ENCODE peak calls at places on chromosomes 2 and 18, in six cellular contexts. I is mesendoderm, P is neuronal stem cell, G is IMR-90, K is mesenchymal stem cell, F is H1. S is an unnamed sample.

GRCh38 chr2:217399288-217399687 is 539.4 kb upstream of the TNP1 start:
- DNase-seq in I (no peak), K (no peak), G (peak; percentile 88), P (no peak), F (no peak), S (no peak)

GRCh38 chr2:114550895-114551793 is 108.7 kb downstream of the DPP10 start:
- DNase-seq in F (peak; percentile 66), G (peak; percentile 50), P (peak; percentile 52), K (peak; percentile 29), I (peak; percentile 77), S (peak; percentile 69)

GRCh38 chr18:75218524-75218923 is 7.9 kb downstream of the TSHZ1 start:
- DNase-seq in I (no peak), K (no peak), F (no peak), P (no peak), G (no peak), S (no peak)

GRCh38 chr2:202069189-202070050 is 3.6 kb upstream of the KIAA2012 start:
- DNase-seq in F (no peak), K (no peak), G (no peak), P (no peak), I (no peak), S (no peak)

GRCh38 chr2:208222351-208222750 is 32.5 kb downstream of the IDH1 start:
- DNase-seq in F (no peak), I (no peak), P (no peak), K (peak; percentile 1), G (peak; percentile 27), S (no peak)

GRCh38 chr2:234565201-234565600 is 68.3 kb upstream of the ARL4C start:
- DNase-seq in P (no peak), I (no peak), G (no peak), F (no peak), K (no peak), S (no peak)

GRCh38 chr2:98378901-98379300 is 32.6 kb downstream of the CNGA3 start:
- DNase-seq in F (peak; percentile 35), P (no peak), I (no peak), G (peak; percentile 16), K (peak; percentile 13), S (no peak)

GRCh38 chr2:156333951-156334495 is 1.5 kb upstream of the NR4A2 start:
- DNase-seq in F (peak; percentile 81), I (peak; percentile 84), P (peak; percentile 65), G (peak; percentile 58), K (no peak), S (peak; percentile 70)

GRCh38 chr2:26034597-26035067 is 748 bp downstream of the RAB10 start:
- DNase-seq in K (peak; percentile 57), F (no peak), G (peak; percentile 5), I (peak; percentile 44), P (no peak), S (no peak)

GRCh38 chr2:240424341-240425235 is 10.9 kb upstream of the GPC1 start:
- DNase-seq in G (no peak), I (no peak), K (no peak), P (no peak), F (no peak), S (peak; percentile 20)

GRCh38 chr2:112760149-112760548 is 4.3 kb downstream of the CKAP2L start:
- DNase-seq in G (no peak), K (no peak), F (no peak), I (no peak), P (no peak), S (no peak)

GRCh38 chr2:241957276-241957675 is 87.7 kb downstream of the RTP5 start:
- DNase-seq in P (no peak), G (no peak), I (no peak), F (no peak), K (no peak), S (no peak)

GRCh38 chr2:191222507-191222906 is 22.7 kb upstream of the MYO1B start:
- DNase-seq in P (no peak), K (peak; percentile 77), G (no peak), I (no peak), F (no peak), S (no peak)

GRCh38 chr2:152602750-152603149 is 114.5 kb downstream of the PRPF40A start:
- DNase-seq in K (no peak), G (no peak), F (no peak), I (no peak), P (no peak), S (no peak)

GRCh38 chr2:15315411-15315810 is 245.7 kb downstream of the NBAS start:
- DNase-seq in P (no peak), K (no peak), F (no peak), I (no peak), G (no peak), S (no peak)

GRCh38 chr2:15313657-15314056 is 247.5 kb downstream of the NBAS start:
- DNase-seq in I (no peak), K (peak; percentile 50), F (no peak), P (no peak), G (peak; percentile 71), S (no peak)

GRCh38 chr2:15307526-15307925 is 253.6 kb downstream of the NBAS start:
- DNase-seq in K (no peak), I (no peak), G (no peak), P (no peak), F (no peak), S (no peak)

GRCh38 chr2:15311926-15312325 is 249.2 kb downstream of the NBAS start:
- DNase-seq in K (no peak), F (no peak), G (no peak), I (no peak), P (no peak), S (no peak)

GRCh38 chr2:15311201-15311882 is 249.8 kb downstream of the NBAS start:
- DNase-seq in F (no peak), K (peak; percentile 18), P (no peak), I (peak; percentile 26), G (no peak), S (no peak)
- H3K4me1 ChIP-seq in F (no peaks in the 10 kb centered on the region), K (no peaks in the 10 kb centered on the region), P (peaks cover 2% of the 10 kb centered on the region), I (no peaks in the 10 kb centered on the region), G (no peaks in the 10 kb centered on the region), S (no peaks in the 10 kb centered on the region)

GRCh38 chr2:215874418-215874817 is 138.9 kb downstream of the MREG start:
- DNase-seq in G (peak; percentile 75), F (no peak), K (peak; percentile 55), P (no peak), I (no peak), S (no peak)

GRCh38 chr2:215879977-215880940 is 133.1 kb downstream of the MREG start:
- DNase-seq in F (no peak), G (peak; percentile 68), I (peak; percentile 25), P (no peak), K (peak; percentile 84), S (no peak)

GRCh38 chr2:215876937-215877238 is 136.5 kb downstream of the MREG start:
- DNase-seq in P (no peak), G (no peak), F (no peak), I (no peak), K (no peak), S (no peak)

GRCh38 chr2:215878476-215879063 is 134.8 kb downstream of the MREG start:
- DNase-seq in P (no peak), G (peak; percentile 55), I (peak; percentile 44), F (no peak), K (peak; percentile 42), S (no peak)

GRCh38 chr2:215876139-215876936 is 137.0 kb downstream of the MREG start:
- DNase-seq in G (no peak), K (no peak), I (no peak), P (no peak), F (no peak), S (no peak)
- H2BK15ac ChIP-seq in G (peak overlapping the region; percentile 52), K (no peak overlapping the region), I (no peak overlapping the region), P (no peak overlapping the region), F (no peak overlapping the region), S (no peak overlapping the region)

GRCh38 chr18:7749510-7749981 is 182.4 kb downstream of the PTPRM start:
- DNase-seq in F (no peak), K (peak; percentile 46), G (no peak), I (peak; percentile 50), P (no peak), S (no peak)

GRCh38 chr18:7749001-7749391 is 181.9 kb downstream of the PTPRM start:
- DNase-seq in F (no peak), G (no peak), P (no peak), I (no peak), K (no peak), S (no peak)

GRCh38 chr18:7750095-7750663 is 183.1 kb downstream of the PTPRM start:
- DNase-seq in K (no peak), I (no peak), P (no peak), G (no peak), F (no peak), S (no peak)

GRCh38 chr18:7748252-7749000 is 181.3 kb downstream of the PTPRM start:
- DNase-seq in F (no peak), P (no peak), K (no peak), I (no peak), G (no peak), S (no peak)

DNA sequence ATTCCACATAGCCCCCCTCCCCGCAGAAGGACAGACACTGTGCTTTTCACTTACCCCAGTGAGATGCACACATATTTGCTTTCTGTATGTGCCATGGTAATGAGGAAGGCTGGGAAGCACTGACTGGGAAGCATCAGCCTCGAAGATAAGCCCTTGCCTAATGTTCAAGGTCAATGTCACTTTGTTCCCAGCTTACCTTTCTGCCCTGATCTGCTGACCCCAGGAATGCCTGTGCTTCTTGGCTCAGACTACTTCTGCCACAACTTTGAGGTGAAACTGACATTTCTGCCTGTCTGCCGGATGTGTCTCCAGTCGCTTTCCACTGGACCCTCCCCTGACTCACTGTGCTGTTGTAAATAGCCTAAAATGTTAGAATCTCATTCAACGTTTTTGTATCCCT is 183.8 kb downstream of the PTPRM start:
- DNase-seq in F (no peak), I (no peak), G (no peak), P (no peak), K (no peak), S (no peak)
- H2BK5ac ChIP-seq in F (no peak overlapping the region), I (no peak overlapping the region), G (no peak overlapping the region), P (no peak overlapping the region), K (no peak overlapping the region), S (no peak overlapping the region)

GRCh38 chr2:210480764-210481163 is 4.2 kb upstream of the LANCL1 start:
- DNase-seq in F (no peak), I (no peak), G (no peak), P (no peak), K (no peak), S (no peak)
- H3K4me1 ChIP-seq in F (no peaks in the 10 kb centered on the region), I (no peaks in the 10 kb centered on the region), G (no peaks in the 10 kb centered on the region), P (peaks cover 2% of the 10 kb centered on the region), K (no peaks in the 10 kb centered on the region), S (no peaks in the 10 kb centered on the region)

DNA sequence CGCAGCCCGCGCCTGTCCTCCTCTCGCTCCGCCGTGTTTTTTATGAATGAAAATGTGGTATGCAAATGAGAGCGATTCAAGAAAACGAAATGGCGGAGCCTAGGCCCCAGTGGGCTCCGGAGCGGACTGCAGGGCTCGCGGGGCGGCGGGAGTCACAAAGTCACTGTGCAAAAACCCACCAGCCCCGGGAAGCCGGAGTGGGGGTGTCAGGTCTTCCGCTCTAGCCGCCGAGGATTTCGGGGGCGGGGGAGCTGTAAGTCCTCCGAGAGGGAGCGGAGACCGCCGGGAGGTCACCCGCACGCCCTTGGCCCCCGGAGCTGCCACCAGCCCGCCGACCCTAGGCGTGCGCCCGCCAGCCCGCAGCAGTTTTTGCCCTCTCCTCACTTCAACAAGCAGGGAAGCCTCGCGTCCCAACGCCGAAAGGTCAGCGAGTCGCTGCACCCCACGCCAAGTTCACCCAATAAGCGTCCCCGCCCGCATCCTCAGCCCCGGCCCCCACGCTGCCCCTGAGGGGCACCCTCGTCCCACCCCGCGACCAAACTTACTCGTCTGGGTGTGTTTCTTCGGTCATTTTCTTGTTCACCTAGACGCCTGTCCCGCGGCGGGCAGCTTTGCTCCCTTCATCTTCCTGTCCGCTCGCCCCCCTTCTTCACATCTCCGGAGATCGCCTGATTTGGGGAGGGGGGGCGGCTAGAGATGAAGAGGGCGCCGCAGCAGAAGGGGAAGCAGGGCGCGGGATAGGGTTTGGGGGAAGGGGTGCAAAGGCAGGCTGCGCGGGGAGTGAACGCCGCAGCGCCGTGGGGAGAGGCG is 777 bp downstream of the SPRED2 start:
- DNase-seq in P (peak; percentile 44), F (peak; percentile 65), K (peak; percentile 61), G (peak; percentile 33), I (peak; percentile 62), S (peak; percentile 50)
- H2BK15ac ChIP-seq in P (peak overlapping the region; percentile 77), F (no peak overlapping the region), K (peak overlapping the region; percentile 92), G (no peak overlapping the region), I (peak overlapping the region; percentile 58), S (no peak overlapping the region)